ENCODE peak calls at places on chromosome 20, in nine cellular contexts. R is esophagus squamous epithelium; K is HCT116; X is GM23338; L is CD8-positive, alpha-beta T cell; Y is tibial artery; F is psoas muscle; O is heart left ventricle; M is body of pancreas. C is an unnamed sample.
A peak's percentile ranks its signal among the peaks of the same experiment; 100 is the strongest.

GRCh38 chr20:3741846-3742458 is 9.5 kb downstream of the HSPA12B start:
- DNase-seq in L (no peak), K (no peak), M (no peak), Y (no peak), F (no peak), X (no peak), O (no peak), R (no peak), C (no peak)

GRCh38 chr20:50434653-50435396 is 75.4 kb upstream of the PTPN1 start:
- DNase-seq in Y (peak; percentile 60), L (no peak), O (no peak), M (no peak), F (no peak), K (no peak), X (no peak), R (no peak), C (no peak)

GRCh38 chr20:51460569-51461265 is 81.8 kb downstream of the NFATC2 start:
- DNase-seq in X (no peak), K (no peak), Y (no peak), R (no peak), M (no peak), L (no peak), F (no peak), O (no peak), C (no peak)

GRCh38 chr20:4820833-4821518 is 99.3 kb downstream of the PRND start:
- DNase-seq in R (no peak), M (no peak), O (no peak), L (no peak), X (no peak), F (no peak), Y (peak; percentile 63), K (no peak), C (peak; percentile 12)

GRCh38 chr20:58381627-58382026 is 7.4 kb upstream of the VAPB start:
- DNase-seq in L (no peak), X (no peak), O (no peak), M (no peak), R (no peak), K (no peak), Y (no peak), F (no peak), C (no peak)

GRCh38 chr20:22684072-22684762 is 99.8 kb upstream of the FOXA2 start:
- DNase-seq in L (no peak), Y (peak; percentile 77), F (peak; percentile 37), R (no peak), M (peak; percentile 74), X (peak; percentile 90), K (peak; percentile 60), O (peak; percentile 66), C (no peak)

GRCh38 chr20:59013031-59013951 is 5.9 kb upstream of the TUBB1 start:
- DNase-seq in F (no peak), Y (no peak), R (no peak), L (no peak), X (no peak), M (no peak), K (no peak), O (no peak), C (no peak)

GRCh38 chr20:63594043-63594561 is 20.1 kb upstream of the HELZ2 start:
- DNase-seq in O (no peak), X (no peak), L (no peak), K (no peak), Y (no peak), F (peak; percentile 73), M (no peak), R (no peak), C (no peak)

GRCh38 chr20:8435251-8436035 is 303.4 kb downstream of the PLCB1 start:
- DNase-seq in R (no peak), O (no peak), K (no peak), Y (no peak), X (no peak), L (no peak), F (no peak), M (no peak), C (no peak)

GRCh38 chr20:53224851-53225250 is 252.7 kb downstream of the TSHZ2 start:
- DNase-seq in X (no peak), M (no peak), L (no peak), O (no peak), R (no peak), F (no peak), Y (no peak), K (no peak), C (no peak)

GRCh38 chr20:63297796-63298572 is 5.0 kb downstream of the COL20A1 start:
- DNase-seq in F (no peak), O (no peak), L (no peak), K (no peak), M (no peak), Y (no peak), X (no peak), R (no peak), C (no peak)

GRCh38 chr20:38961530-38962043 is 557 bp upstream of the DHX35 start:
- DNase-seq in L (no peak), Y (no peak), X (peak; percentile 37), R (no peak), M (peak; percentile 15), F (no peak), O (no peak), K (no peak), C (no peak)

GRCh38 chr20:41599699-41600104 is 18.5 kb downstream of the CHD6 start:
- DNase-seq in R (no peak), F (no peak), Y (no peak), M (no peak), K (no peak), O (no peak), X (no peak), L (no peak), C (no peak)

GRCh38 chr20:2734899-2735298 is 42.3 kb downstream of the EBF4 start:
- DNase-seq in X (no peak), Y (no peak), R (no peak), K (no peak), F (no peak), M (no peak), O (no peak), L (no peak), C (no peak)

GRCh38 chr20:45857836-45858250 is 429 bp downstream of the ZSWIM3 start:
- DNase-seq in K (no peak), F (no peak), Y (no peak), M (no peak), R (no peak), L (no peak), O (no peak), X (peak; percentile 76), C (no peak)

DNA sequence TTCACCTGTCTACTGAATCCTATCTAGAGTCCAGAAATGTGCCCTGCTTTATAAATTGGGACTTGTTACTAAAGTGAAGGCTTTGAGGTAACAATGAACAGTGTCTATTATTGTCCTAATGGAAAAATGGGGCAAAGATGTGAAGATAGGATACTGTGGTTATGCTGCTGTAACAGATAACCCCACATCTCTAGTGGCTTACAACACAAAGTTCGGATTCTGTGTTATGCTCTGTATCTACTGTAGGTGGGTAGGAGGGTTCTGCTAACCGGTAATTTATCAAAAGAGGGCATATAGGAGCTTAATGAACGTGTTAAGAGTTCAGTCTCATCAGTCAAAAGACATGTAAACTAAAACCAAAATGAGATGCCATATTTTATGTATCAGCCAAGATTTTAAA is 6.2 kb downstream of the NAA20 start:
- DNase-seq in X (no peak), R (no peak), F (no peak), M (no peak), O (no peak), K (no peak), Y (no peak), L (no peak), C (no peak)
- H3K4me3 ChIP-seq in X (no peak overlapping the region), R (no peak overlapping the region), F (no peak overlapping the region), M (no peak overlapping the region), O (no peak overlapping the region), K (no peak overlapping the region), Y (no peak overlapping the region), L (no peak overlapping the region), C (no peak overlapping the region)

DNA sequence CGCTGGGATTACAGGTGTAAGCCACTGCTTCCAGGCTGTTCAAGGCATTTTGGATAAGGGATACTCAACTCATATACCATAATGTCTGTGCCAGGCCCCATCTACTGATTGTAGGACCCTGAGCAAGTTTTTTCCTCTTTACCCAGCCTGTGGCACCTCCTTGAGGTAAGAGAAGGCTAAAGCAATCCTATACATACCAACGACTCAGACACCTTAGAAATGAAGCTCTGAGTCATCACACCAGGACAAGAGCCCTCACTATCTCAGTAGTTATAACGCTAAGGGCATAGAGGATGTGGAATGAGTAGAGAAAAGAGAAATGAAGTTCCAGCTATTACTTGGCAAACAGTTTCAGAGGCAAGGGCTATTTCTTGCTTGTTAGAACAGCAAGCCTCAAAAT is 16.9 kb downstream of the NDRG3 start:
- DNase-seq in Y (no peak), L (no peak), O (no peak), F (no peak), R (no peak), X (peak; percentile 61), K (no peak), M (no peak), C (no peak)
- TF ChIP-seq CTCF in Y (no peak), L (no peak), O (no peak), F (no peak), R (no peak), X (peak; percentile 56), K (peak; percentile 17), M (no peak), C (peak; percentile 41)

DNA sequence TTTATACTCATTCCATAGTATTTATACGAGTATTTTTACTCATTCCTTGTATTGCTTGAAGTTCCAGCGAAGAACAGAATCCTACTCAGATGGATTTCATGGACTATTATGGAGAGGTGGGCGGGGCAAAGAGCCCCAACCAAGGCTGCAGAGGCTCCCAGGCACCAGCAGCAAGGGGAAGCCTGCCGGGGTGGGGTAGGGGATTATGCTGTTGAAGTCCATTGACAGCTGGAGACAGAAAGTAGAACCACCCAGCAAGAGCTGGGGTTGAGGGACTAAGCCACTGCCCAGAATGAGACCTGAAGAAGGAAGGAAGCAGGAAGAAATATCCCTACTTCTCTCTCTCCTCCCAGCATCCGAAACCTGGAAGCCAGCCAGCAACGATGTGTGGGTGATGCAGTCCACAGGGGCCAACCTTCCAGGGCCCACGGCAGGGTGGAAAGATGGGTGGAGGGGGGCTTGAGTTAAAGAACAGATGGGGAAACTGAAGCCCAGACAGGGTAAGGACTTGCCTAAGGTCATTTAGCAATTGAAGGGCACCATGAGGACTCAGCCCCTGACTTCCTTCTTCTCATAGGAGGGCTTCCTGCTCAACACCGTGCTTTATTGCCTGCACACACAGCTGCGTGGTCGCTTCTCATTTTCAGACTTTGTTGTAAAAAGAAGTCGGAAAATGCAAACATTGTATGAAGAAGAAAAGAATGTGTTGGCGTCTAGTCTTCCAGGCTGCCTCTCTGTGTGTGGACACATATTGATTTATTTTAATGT is 18.3 kb upstream of the GTSF1L start:
- DNase-seq in X (no peak), M (no peak), Y (no peak), O (no peak), K (no peak), L (no peak), R (no peak), F (no peak), C (no peak)
- H3K4me3 ChIP-seq in X (no peak overlapping the region), M (no peak overlapping the region), Y (no peak overlapping the region), O (no peak overlapping the region), K (no peak overlapping the region), L (no peak overlapping the region), R (no peak overlapping the region), F (no peak overlapping the region), C (no peak overlapping the region)

DNA sequence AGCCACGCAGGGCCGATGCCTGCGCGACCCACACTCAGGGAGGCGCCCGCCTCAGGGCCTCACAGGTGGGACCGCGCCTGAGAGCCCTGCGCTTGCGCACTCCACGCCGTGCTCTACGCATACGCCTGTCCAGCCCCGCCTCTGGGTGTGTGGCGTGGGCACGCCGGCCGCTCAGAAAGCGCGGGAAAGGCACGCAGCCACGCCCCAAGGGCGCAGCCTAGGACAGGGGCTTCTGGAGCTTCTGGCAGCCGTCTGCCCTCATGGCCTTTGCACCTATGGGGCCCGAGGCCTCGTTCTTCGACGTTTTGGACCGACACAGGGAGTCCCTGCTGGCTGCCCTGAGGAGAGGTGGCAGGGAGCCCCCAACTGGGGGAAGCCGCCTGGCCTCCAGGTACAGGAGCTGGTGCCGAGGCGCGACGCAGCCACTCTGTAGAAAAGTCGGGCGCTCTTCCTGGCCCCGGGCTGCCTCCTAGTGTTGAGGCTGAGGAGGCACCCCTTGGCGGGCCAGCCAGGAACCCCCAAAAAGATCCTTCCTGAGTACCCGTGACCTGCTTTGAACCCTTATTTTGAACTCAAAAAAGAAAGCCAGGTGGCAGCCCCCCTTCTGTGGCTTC is at the start of gene SPO11:
- DNase-seq in Y (no peak), R (no peak), M (no peak), O (no peak), L (no peak), F (no peak), X (peak; percentile 91), K (no peak), C (no peak)
- TF ChIP-seq CTCF in Y (no peak), R (peak; percentile 30), M (peak; percentile 17), O (peak; percentile 22), L (no peak), F (no peak), X (peak; percentile 68), K (peak; percentile 21), C (peak; percentile 21)